ENCODE peak calls at places on chromosomes 7 and 10, in four cellular contexts. U is neuronal stem cell, I is H1, M is mesenchymal stem cell. O is an unnamed sample.

GRCh38 chr7:17786314-17786852 is 153.9 kb downstream of the SNX13 start:
- DNase-seq in U (no peak), I (no peak), M (no peak), O (no peak)

GRCh38 chr10:102673961-102674511 is 29.8 kb downstream of the TRIM8 start:
- DNase-seq in U (peak), I (no peak), M (peak), O (peak)

GRCh38 chr7:155457544-155458316 is at the start of gene EN2:
- DNase-seq in U (no peak), I (no peak), M (no peak), O (no peak)

GRCh38 chr10:13404791-13405190 is 56.7 kb upstream of the SEPHS1 start:
- DNase-seq in U (no peak), I (no peak), M (no peak), O (no peak)

GRCh38 chr10:30455816-30456215 is 21.8 kb downstream of the MAP3K8 start:
- DNase-seq in U (no peak), I (no peak), M (no peak), O (no peak)

GRCh38 chr7:30731619-30732018 is 20.3 kb upstream of the INMT start:
- DNase-seq in U (no peak), I (no peak), M (no peak), O (no peak)

GRCh38 chr7:156545989-156546388 is 94.6 kb upstream of the RNF32 start:
- DNase-seq in U (no peak), I (no peak), M (no peak), O (no peak)

GRCh38 chr10:34813626-34814227 is 1.4 kb downstream of the PARD3 start:
- DNase-seq in U (peak), I (no peak), M (peak), O (peak)

GRCh38 chr7:85426487-85426960 is 239.7 kb upstream of the SEMA3D start:
- DNase-seq in U (no peak), I (no peak), M (peak), O (no peak)

GRCh38 chr7:130853503-130854279 is 119.7 kb upstream of the KLF14 start:
- DNase-seq in U (no peak), I (no peak), M (peak), O (peak)

GRCh38 chr10:53697038-53697437 is 924.5 kb upstream of the MBL2 start:
- DNase-seq in U (no peak), I (no peak), M (peak), O (peak)

GRCh38 chr10:923844-924523 is 7.5 kb downstream of the LARP4B start:
- DNase-seq in U (no peak), I (no peak), M (no peak), O (no peak)

GRCh38 chr7:130095812-130096211 is 25.5 kb downstream of the KLHDC10 start:
- DNase-seq in U (no peak), I (no peak), M (peak), O (peak)

DNA sequence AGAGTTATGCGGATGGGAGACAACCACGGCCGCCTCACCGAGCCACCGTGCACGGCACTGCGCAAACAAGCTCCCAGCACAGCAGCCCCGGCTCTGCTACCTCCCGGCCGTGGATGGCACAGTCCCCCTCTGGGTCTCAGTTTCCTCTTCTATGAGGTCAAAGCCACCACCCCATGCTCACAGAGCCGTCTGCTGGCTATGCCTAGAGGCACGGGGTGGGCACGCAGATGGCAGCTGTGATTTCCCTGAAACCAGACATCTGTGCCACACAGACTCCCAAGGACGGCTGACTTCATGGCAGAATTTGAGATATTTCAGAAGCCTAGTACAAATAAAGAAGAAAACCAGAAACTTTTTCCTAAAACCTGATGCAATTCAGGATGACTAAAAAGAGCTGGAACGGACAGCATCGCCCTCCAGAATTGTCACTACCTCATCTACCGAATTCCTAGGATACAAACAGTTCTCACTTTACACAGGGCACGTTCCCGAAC is 73.2 kb downstream of the AMZ1 start:
- DNase-seq in U (no peak), I (no peak), M (no peak), O (peak)
- H2BK5ac ChIP-seq in U (no peak), I (no peak), M (no peak), O (peak)

GRCh38 chr7:324011-324410 is 34.0 kb downstream of the FOXL3 start:
- DNase-seq in U (no peak), I (no peak), M (no peak), O (no peak)

GRCh38 chr7:322708-323111 is 32.7 kb downstream of the FOXL3 start:
- DNase-seq in U (no peak), I (no peak), M (no peak), O (no peak)

GRCh38 chr7:320297-320696 is 30.3 kb downstream of the FOXL3 start:
- DNase-seq in U (no peak), I (no peak), M (no peak), O (no peak)

GRCh38 chr7:323410-323809 is 33.4 kb downstream of the FOXL3 start:
- DNase-seq in U (no peak), I (no peak), M (no peak), O (no peak)

GRCh38 chr7:322111-322671 is 32.2 kb downstream of the FOXL3 start:
- DNase-seq in U (peak), I (peak), M (peak), O (peak)
- H3K4me3 ChIP-seq in U (peak), I (no peak), M (no peak), O (no peak)

DNA sequence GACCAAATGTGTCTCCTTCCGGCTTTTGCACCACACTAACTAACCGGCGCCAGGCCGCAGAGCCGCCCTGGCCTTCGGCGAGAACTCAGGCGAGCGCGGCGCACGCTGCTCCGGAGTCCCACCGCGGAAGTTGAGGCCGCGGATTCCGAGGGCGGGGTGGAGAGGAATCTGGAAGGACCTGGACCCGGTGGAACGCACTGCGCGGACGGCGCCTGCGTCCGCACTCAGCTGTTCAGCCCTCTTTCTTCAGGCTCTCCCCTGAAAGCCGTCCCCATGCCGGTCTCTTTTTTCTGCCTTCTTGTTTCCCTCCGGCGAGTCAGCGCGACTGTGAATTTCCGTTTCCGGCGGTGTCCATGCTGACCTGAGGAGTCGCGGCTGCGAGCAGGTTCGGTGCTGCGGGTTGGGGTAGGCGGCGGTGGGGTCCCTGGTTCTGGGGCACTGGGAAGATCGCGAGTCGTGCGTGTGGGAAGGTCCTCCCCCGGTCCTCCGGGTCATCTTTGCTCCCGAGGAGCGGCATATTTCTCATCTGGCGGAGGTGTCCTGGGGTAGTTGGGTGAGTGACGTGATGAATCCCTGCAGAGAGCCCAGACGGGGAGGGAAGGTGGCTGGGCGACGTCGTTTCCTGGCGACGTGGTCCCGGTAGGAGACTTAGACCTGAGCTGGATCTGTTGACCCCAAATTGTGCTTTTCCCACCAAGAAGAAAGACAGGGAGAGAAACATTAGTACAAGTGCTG is at the start of gene BMS1:
- DNase-seq in U (peak), I (peak), M (peak), O (peak)
- H2BK12ac ChIP-seq in U (no peak), I (no peak), M (no peak), O (no peak)

GRCh38 chr10:93334901-93335312 is 147.2 kb downstream of the MYOF start:
- DNase-seq in U (no peak), I (no peak), M (peak), O (peak)
- H2BK5ac ChIP-seq in U (no peak), I (no peak), M (no peak), O (no peak)

DNA sequence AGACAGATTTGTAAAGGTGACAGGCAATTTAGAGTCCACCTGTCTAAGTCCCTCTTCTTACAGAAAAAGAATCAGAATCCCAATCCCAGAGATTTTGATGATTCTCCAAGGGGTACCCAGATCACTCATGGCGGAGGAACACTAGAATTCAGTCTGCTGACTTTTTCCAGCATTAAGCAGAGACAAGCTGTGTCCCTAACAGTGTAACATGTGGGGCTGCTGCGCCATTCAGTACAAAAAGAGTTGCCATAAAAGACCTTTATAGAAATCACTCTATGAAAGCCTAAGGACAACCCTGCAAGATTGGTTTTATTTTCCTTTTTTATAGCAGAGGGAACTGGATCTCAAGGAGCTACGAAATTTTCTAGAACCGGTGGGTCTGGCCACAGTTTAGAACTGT is 576 bp downstream of the GIMAP7 start:
- DNase-seq in U (no peak), I (no peak), M (no peak), O (no peak)
- H3K4me3 ChIP-seq in U (no peak), I (no peak), M (no peak), O (no peak)

GRCh38 chr10:125881192-125881591 is at the start of gene DHX32:
- DNase-seq in U (peak), I (no peak), M (peak), O (no peak)
- H2BK12ac ChIP-seq in U (no peak), I (peak), M (no peak), O (no peak)